ENCODE peak calls at places on chromosomes 13 and 19, in four cellular contexts. J is mesendoderm, N is IMR-90, K is neuronal stem cell. L is an unnamed sample.

GRCh38 chr19:17716309-17716929 is 2.9 kb upstream of the MAP1S start:
- DNase-seq in J (peak), N (no peak), K (no peak), L (no peak)

GRCh38 chr19:38247734-38248268 is 8.4 kb downstream of the PPP1R14A start:
- DNase-seq in J (peak), N (no peak), K (no peak), L (no peak)

GRCh38 chr13:71770710-71771109 is 96.3 kb downstream of the DACH1 start:
- DNase-seq in J (no peak), N (no peak), K (no peak), L (no peak)

GRCh38 chr13:47004022-47004421 is 107.2 kb upstream of the HTR2A start:
- DNase-seq in J (peak), N (peak), K (no peak), L (peak)

GRCh38 chr13:111550062-111550461 is 229.6 kb downstream of the TEX29 start:
- DNase-seq in J (no peak), N (no peak), K (no peak), L (no peak)

GRCh38 chr19:35539314-35539713 is 6.1 kb downstream of the GAPDHS start:
- DNase-seq in J (no peak), N (no peak), K (no peak), L (no peak)

GRCh38 chr13:111370570-111371150 is 50.2 kb downstream of the TEX29 start:
- DNase-seq in J (no peak), N (no peak), K (no peak), L (no peak)

GRCh38 chr19:51676566-51677083 is 16.5 kb upstream of the SPACA6 start:
- DNase-seq in J (no peak), N (no peak), K (no peak), L (no peak)

GRCh38 chr19:35703343-35703742 is 1.0 kb upstream of the ZBTB32 start:
- DNase-seq in J (peak), N (no peak), K (no peak), L (no peak)

GRCh38 chr19:5621311-5621944 is 1.1 kb downstream of the SAFB2 start:
- DNase-seq in J (no peak), N (no peak), K (no peak), L (no peak)

GRCh38 chr19:8367327-8368001 is 3.5 kb downstream of the ANGPTL4 start:
- DNase-seq in J (peak), N (peak), K (peak), L (peak)
- H2BK5ac ChIP-seq in J (peak), N (peak), K (no peak), L (peak)

GRCh38 chr19:10603084-10603872 is 16.2 kb upstream of the AP1M2 start:
- DNase-seq in J (peak), N (no peak), K (no peak), L (peak)
- H3K4me3 ChIP-seq in J (peak), N (peak), K (peak), L (peak)

DNA sequence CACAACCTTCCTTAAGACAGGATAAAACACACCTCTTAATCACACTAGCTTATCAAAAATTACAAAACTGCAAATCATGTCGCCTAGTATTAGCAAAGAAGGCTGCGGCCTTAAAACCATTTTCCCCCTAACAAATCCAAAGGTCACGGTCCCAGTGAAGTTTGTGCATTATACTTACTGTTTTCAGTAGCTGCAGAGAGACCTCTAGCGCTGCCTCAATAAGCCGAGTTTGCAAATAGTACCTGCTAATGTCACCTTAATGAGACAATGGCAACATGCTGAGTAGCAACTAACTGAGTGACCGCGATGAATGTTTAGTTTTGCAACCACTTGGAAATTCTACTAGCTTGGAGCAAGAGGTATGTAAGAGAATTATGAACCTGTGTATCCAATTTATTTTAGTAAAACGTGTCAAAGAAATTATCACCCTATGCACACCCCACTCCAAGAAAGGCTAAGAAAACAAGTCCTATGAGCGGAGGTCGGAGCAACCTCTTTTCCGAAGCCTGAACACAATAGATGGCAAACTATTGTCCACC is 1.2 kb downstream of the KPNA3 start:
- DNase-seq in J (peak), N (peak), K (no peak), L (peak)
- H2BK120ac ChIP-seq in J (no peak), N (peak), K (no peak), L (no peak)

DNA sequence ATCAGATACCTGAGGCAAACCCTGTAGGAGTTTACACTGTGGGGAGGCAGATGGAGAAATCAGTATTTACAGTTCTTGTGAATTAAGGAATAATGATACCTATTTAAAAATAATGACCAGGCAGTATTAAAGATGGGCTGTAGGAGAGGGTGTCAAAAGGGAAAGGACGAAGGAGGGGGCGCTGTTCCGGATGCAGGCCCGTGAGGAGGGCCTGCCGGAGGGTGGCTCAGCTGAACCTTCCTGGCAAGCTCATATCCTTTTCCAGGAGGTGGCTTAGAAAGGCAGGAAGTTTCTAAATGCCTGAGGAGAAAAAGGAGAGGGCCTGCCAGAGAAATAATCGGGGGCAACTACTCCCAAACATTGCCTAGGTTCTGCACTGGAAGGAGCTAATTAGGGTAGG is 46.6 kb downstream of the MBNL2 start:
- DNase-seq in J (peak), N (no peak), K (no peak), L (no peak)
- H2BK5ac ChIP-seq in J (no peak), N (no peak), K (no peak), L (no peak)

GRCh38 chr19:14370169-14370998 is 10.9 kb upstream of the ADGRE5 start:
- DNase-seq in J (no peak), N (no peak), K (no peak), L (no peak)

GRCh38 chr19:14378890-14379289 is 2.4 kb upstream of the ADGRE5 start:
- DNase-seq in J (no peak), N (no peak), K (no peak), L (no peak)

GRCh38 chr19:14371321-14371821 is 9.9 kb upstream of the ADGRE5 start:
- DNase-seq in J (no peak), N (no peak), K (no peak), L (no peak)

GRCh38 chr19:14375055-14375581 is 6.1 kb upstream of the ADGRE5 start:
- DNase-seq in J (no peak), N (no peak), K (no peak), L (no peak)

GRCh38 chr19:14375582-14376291 is 5.5 kb upstream of the ADGRE5 start:
- DNase-seq in J (no peak), N (peak), K (no peak), L (peak)
- H3K4me3 ChIP-seq in J (no peak), N (no peak), K (no peak), L (no peak)

GRCh38 chr19:12484371-12485322 is at the start of gene ZNF709:
- DNase-seq in J (peak), N (peak), K (peak), L (peak)
- H2BK120ac ChIP-seq in J (no peak), N (no peak), K (no peak), L (peak)

DNA sequence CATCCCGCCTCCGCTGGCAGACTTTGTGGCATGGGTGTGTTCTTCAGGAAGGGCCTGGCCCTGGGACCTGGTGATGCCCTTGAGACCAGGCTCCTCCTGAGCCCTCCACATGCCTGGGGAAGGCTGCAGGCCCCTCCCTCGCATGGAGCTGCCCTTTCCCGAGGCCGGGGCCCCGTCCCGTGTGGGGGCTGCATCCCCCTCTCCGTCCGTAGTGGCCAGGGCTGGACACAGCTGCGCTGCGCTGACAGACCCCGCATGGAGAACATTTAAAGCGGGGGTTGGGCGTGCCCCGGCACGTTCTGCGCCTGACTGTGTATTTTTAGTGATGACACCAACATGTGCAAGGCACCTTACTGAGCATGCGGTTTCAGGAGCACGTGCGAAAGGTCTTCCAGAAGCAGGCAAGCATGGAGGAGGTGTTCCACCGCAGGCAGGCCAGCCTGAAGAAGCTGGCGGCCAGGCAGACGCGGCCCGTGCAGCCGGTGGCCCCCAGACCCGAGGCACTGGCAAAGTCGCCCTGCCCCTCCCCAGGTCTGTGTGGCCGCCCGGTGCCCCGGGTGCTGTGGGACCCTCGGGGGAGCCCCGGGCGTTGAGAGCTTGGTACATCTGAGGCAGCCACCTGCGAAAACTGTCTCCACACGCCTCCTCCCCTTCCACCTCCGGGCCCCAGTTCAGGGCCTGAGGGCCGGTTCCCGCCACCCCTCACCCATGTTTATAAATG is 28.8 kb upstream of the F7 start:
- DNase-seq in J (no peak), N (no peak), K (no peak), L (no peak)
- H2BK5ac ChIP-seq in J (no peak), N (no peak), K (no peak), L (no peak)